ENCODE peak calls at places on chromosome 15, in four cellular contexts. W is left lung; O is A549; F is CD8-positive, alpha-beta memory T cell. L is an unnamed sample.

GRCh38 chr15:79091204-79091867 is 756 bp upstream of the RASGRF1 start:
- DNase-seq in W (no peak), O (peak; percentile 47), F (no peak), L (no peak)

GRCh38 chr15:69417581-69417980 is 3.4 kb downstream of the KIF23 start:
- DNase-seq in O (no peak), F (no peak), W (no peak), L (no peak)

GRCh38 chr15:101101676-101102075 is 150.2 kb downstream of the CHSY1 start:
- DNase-seq in W (no peak), F (no peak), O (no peak), L (no peak)

GRCh38 chr15:76358453-76358852 is 21.9 kb downstream of the ISL2 start:
- DNase-seq in W (no peak), F (no peak), O (no peak), L (no peak)

GRCh38 chr15:74866090-74866489 is 7.1 kb downstream of the SCAMP2 start:
- DNase-seq in O (peak; percentile 72), F (no peak), W (no peak), L (peak; percentile 68)

GRCh38 chr15:32723171-32723948 is 5.6 kb downstream of the GREM1 start:
- DNase-seq in F (no peak), O (no peak), W (no peak), L (no peak)

GRCh38 chr15:101489236-101489632 is 273 bp downstream of the PCSK6 start:
- DNase-seq in O (peak; percentile 70), W (no peak), F (no peak), L (peak; percentile 16)

GRCh38 chr15:65577129-65577996 is 33.6 kb downstream of the INTS14 start:
- DNase-seq in F (no peak), W (no peak), O (no peak), L (no peak)

GRCh38 chr15:29270169-29270955 is 740 bp upstream of the NSMCE3 start:
- DNase-seq in F (no peak), W (no peak), O (no peak), L (no peak)

GRCh38 chr15:80489030-80489594 is 84.9 kb downstream of the ARNT2 start:
- DNase-seq in F (no peak), W (no peak), O (no peak), L (no peak)

GRCh38 chr15:101013769-101014223 is 94.6 kb downstream of the LRRK1 start:
- DNase-seq in F (no peak), W (no peak), O (no peak), L (no peak)

GRCh38 chr15:47726399-47726823 is 9.1 kb downstream of the SEMA6D start:
- DNase-seq in F (no peak), O (no peak), W (no peak), L (peak; percentile 11)

GRCh38 chr15:25852027-25852426 is 11.1 kb downstream of the ATP10A start:
- DNase-seq in W (no peak), O (no peak), F (no peak), L (no peak)

GRCh38 chr15:33138000-33138399 is 56.5 kb downstream of the FMN1 start:
- DNase-seq in F (no peak), O (no peak), W (no peak), L (no peak)

GRCh38 chr15:65824031-65824743 is 32.1 kb upstream of the DENND4A start:
- DNase-seq in O (peak; percentile 88), F (no peak), W (no peak), L (peak; percentile 55)

GRCh38 chr15:80214979-80215378 is 37.0 kb downstream of the CTXND1 start:
- DNase-seq in F (no peak), O (no peak), W (no peak), L (no peak)

GRCh38 chr15:52111517-52112202 is 915 bp downstream of the BCL2L10 start:
- DNase-seq in O (no peak), W (no peak), F (no peak), L (no peak)

GRCh38 chr15:58490405-58491150 is 58.8 kb downstream of the LIPC start:
- DNase-seq in W (no peak), F (no peak), O (no peak), L (no peak)
- H3K27ac ChIP-seq in W (no peak overlapping the region), F (no peak overlapping the region), O (no peak overlapping the region), L (no peak overlapping the region)

GRCh38 chr15:97960364-97961066 is at the start of gene ARRDC4:
- DNase-seq in W (peak; percentile 99), F (peak; percentile 63), O (peak; percentile 87), L (peak; percentile 100)
- H3K27ac ChIP-seq in W (peak within 1 kb of the TSS; percentile 82), F (no peak within 1 kb of the TSS), O (peak within 1 kb of the TSS; percentile 39), L (peak within 1 kb of the TSS; percentile 59)

GRCh38 chr15:68305420-68305871 is 27.9 kb downstream of the FEM1B start:
- DNase-seq in W (no peak), F (no peak), O (no peak), L (no peak)
- H3K27ac ChIP-seq in W (no peak overlapping the region), F (no peak overlapping the region), O (no peak overlapping the region), L (no peak overlapping the region)

GRCh38 chr15:50906954-50907865 is 1.3 kb upstream of the AP4E1 start:
- DNase-seq in W (no peak), F (peak; percentile 73), O (no peak), L (no peak)
- H3K27ac ChIP-seq in W (peak overlapping the region; percentile 92), F (peak overlapping the region; percentile 94), O (peak overlapping the region; percentile 88), L (peak overlapping the region; percentile 90)

GRCh38 chr15:91865903-91866302 is 12.4 kb downstream of the SLCO3A1 start:
- DNase-seq in F (no peak), O (no peak), W (no peak), L (no peak)

GRCh38 chr15:91865486-91865885 is 12.0 kb downstream of the SLCO3A1 start:
- DNase-seq in F (no peak), W (no peak), O (no peak), L (no peak)

GRCh38 chr15:91862891-91863520 is 9.5 kb downstream of the SLCO3A1 start:
- DNase-seq in F (no peak), W (no peak), O (no peak), L (no peak)

GRCh38 chr15:91863621-91864255 is 10.2 kb downstream of the SLCO3A1 start:
- DNase-seq in F (no peak), O (no peak), W (no peak), L (no peak)

GRCh38 chr15:91864669-91865068 is 11.2 kb downstream of the SLCO3A1 start:
- DNase-seq in F (peak; percentile 15), O (no peak), W (no peak), L (no peak)
- H3K27ac ChIP-seq in F (no peak overlapping the region), O (no peak overlapping the region), W (no peak overlapping the region), L (no peak overlapping the region)

GRCh38 chr15:62912808-62913207 is 129.7 kb upstream of the TPM1 start:
- DNase-seq in F (no peak), W (no peak), O (peak; percentile 39), L (no peak)
- H3K27ac ChIP-seq in F (no peak overlapping the region), W (no peak overlapping the region), O (no peak overlapping the region), L (no peak overlapping the region)

DNA sequence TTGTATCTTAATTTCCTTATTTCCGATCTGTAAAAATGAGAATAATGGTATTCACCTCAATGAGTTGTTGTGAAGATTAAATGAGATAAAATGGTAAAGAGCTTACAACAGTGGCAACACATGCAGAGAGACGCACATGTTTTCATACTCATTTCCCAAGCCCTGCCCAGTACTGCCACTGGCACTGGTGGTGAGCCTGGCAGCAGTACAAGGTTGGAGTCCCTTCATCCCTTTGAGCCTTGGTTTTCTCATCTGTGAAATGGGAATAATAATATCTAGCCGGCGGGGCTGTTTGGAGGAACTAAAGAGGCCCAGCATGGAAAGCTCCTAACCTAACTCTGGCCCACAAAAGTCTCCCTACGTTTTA is 943 bp upstream of the CD276 start:
- DNase-seq in F (no peak), O (no peak), W (no peak), L (no peak)
- H3K27ac ChIP-seq in F (no peak overlapping the region), O (no peak overlapping the region), W (no peak overlapping the region), L (peak overlapping the region; percentile 79)